ENCODE peak calls at places on chromosomes 16 and 17, in five cellular contexts. T is HTR-8/SVneo; Y is RWPE1; C is substantia nigra; I is activated CD4-positive, alpha-beta T cell treated with anti-CD3 and anti-CD28 coated beads for 24 hours. N is an unnamed sample.

GRCh38 chr17:12734852-12735430 is 54.4 kb upstream of the ARHGAP44 start:
- DNase-seq in Y (no peak), T (no peak), C (no peak), I (no peak), N (no peak)

GRCh38 chr16:55672471-55672870 is 16.7 kb downstream of the SLC6A2 start:
- DNase-seq in I (no peak), Y (no peak), C (no peak), T (no peak), N (no peak)

GRCh38 chr16:56102159-56102798 is 89.0 kb upstream of the GNAO1 start:
- DNase-seq in Y (no peak), I (no peak), C (peak; percentile 49), T (no peak), N (no peak)

GRCh38 chr16:2825049-2825742 is 4.9 kb upstream of the ZG16B start:
- DNase-seq in T (no peak), I (no peak), C (no peak), Y (no peak), N (peak; percentile 49)

GRCh38 chr17:45924332-45924820 is 30.0 kb downstream of the MAPT start:
- DNase-seq in I (no peak), T (no peak), Y (no peak), C (no peak), N (no peak)

GRCh38 chr17:48577330-48577945 is 712 bp downstream of the HOXB4 start:
- DNase-seq in Y (no peak), I (no peak), C (no peak), T (no peak), N (no peak)

GRCh38 chr17:9044796-9045470 is 23.6 kb downstream of the NTN1 start:
- DNase-seq in I (no peak), C (no peak), T (no peak), Y (no peak), N (no peak)

GRCh38 chr16:86509759-86510464 is 415 bp upstream of the FOXF1 start:
- DNase-seq in I (no peak), C (no peak), T (peak; percentile 53), Y (no peak), N (no peak)

GRCh38 chr16:73172621-73173312 is 124.8 kb upstream of the ZFHX3 start:
- DNase-seq in C (no peak), Y (peak; percentile 53), T (peak; percentile 56), I (no peak), N (no peak)

GRCh38 chr16:68951991-68952877 is 108.9 kb downstream of the TANGO6 start:
- DNase-seq in I (no peak), C (no peak), T (no peak), Y (peak; percentile 90), N (no peak)

GRCh38 chr16:47713225-47713595 is 252.1 kb downstream of the PHKB start:
- DNase-seq in C (no peak), Y (peak; percentile 52), I (no peak), T (peak; percentile 19), N (no peak)